ENCODE peak calls at places on chromosomes 5 and 9, in six cellular contexts. T is pancreas, M is astrocyte of the spinal cord, W is HepG2, G is Caco-2, X is neural crest cell. R is an unnamed sample.

GRCh38 chr5:82160948-82161347 is 117.2 kb downstream of the RPS23 start:
- DNase-seq in T (no peak), G (no peak), X (no peak), W (no peak), M (peak; percentile 40), R (no peak)

GRCh38 chr9:86036555-86036954 is 62.8 kb downstream of the GOLM1 start:
- DNase-seq in M (no peak), G (no peak), X (no peak), W (no peak), T (no peak), R (no peak)

GRCh38 chr5:28473531-28474107 is 1435.2 kb upstream of the CDH9 start:
- DNase-seq in G (no peak), M (peak; percentile 35), W (peak; percentile 23), X (no peak), T (no peak), R (no peak)

GRCh38 chr9:37944671-37945481 is 40.9 kb upstream of the SLC25A51 start:
- DNase-seq in W (no peak), M (peak; percentile 37), T (no peak), G (peak; percentile 89), X (no peak), R (no peak)

GRCh38 chr5:107519900-107520354 is 150.8 kb downstream of the EFNA5 start:
- DNase-seq in M (peak; percentile 34), T (no peak), X (no peak), G (no peak), W (no peak), R (no peak)

GRCh38 chr5:72379936-72380335 is 59.8 kb downstream of the PTCD2 start:
- DNase-seq in X (no peak), G (no peak), W (no peak), T (no peak), M (no peak), R (no peak)

GRCh38 chr5:32323741-32324140 is 11.0 kb upstream of the MTMR12 start:
- DNase-seq in W (no peak), X (no peak), G (no peak), M (no peak), T (no peak), R (no peak)

GRCh38 chr9:136274786-136275654 is 28.9 kb downstream of the CCDC187 start:
- DNase-seq in G (no peak), W (no peak), X (no peak), M (no peak), T (no peak), R (no peak)

GRCh38 chr5:119274024-119274766 is 81.6 kb upstream of the TNFAIP8 start:
- DNase-seq in G (peak; percentile 94), M (no peak), T (peak; percentile 69), W (peak; percentile 21), X (no peak), R (no peak)

GRCh38 chr9:89247431-89248370 is 63.3 kb upstream of the CKS2 start:
- DNase-seq in X (no peak), M (peak; percentile 2), T (no peak), W (no peak), G (no peak), R (no peak)

GRCh38 chr9:93308158-93308602 is 124.2 kb downstream of the WNK2 start:
- DNase-seq in W (no peak), T (peak; percentile 7), X (no peak), G (no peak), M (no peak), R (no peak)

GRCh38 chr9:87381050-87381711 is 116.5 kb upstream of the DAPK1 start:
- DNase-seq in W (peak; percentile 16), X (no peak), M (peak; percentile 25), T (no peak), G (no peak), R (no peak)

GRCh38 chr9:18683312-18683711 is 209.4 kb downstream of the ADAMTSL1 start:
- DNase-seq in M (no peak), T (no peak), G (no peak), W (no peak), X (no peak), R (no peak)

GRCh38 chr5:93428868-93429267 is 152.2 kb downstream of the NR2F1-AS1 start:
- DNase-seq in M (peak; percentile 46), X (no peak), T (no peak), G (no peak), W (no peak), R (no peak)

GRCh38 chr9:134066546-134066922 is 1.3 kb downstream of the BRD3 start:
- DNase-seq in M (no peak), X (no peak), T (no peak), G (peak; percentile 29), W (no peak), R (no peak)

GRCh38 chr5:157217289-157218024 is 36.8 kb downstream of the ITK start:
- DNase-seq in T (no peak), G (no peak), W (no peak), M (no peak), X (no peak), R (no peak)

GRCh38 chr9:127710204-127710805 is 3.5 kb downstream of the CFAP157 start:
- DNase-seq in W (no peak), M (no peak), T (no peak), X (no peak), G (no peak), R (no peak)

GRCh38 chr5:113034182-113034773 is 57.7 kb downstream of the DCP2 start:
- DNase-seq in M (peak; percentile 93), G (no peak), X (no peak), W (no peak), T (no peak), R (no peak)

GRCh38 chr5:149667827-149668122 is 62.3 kb upstream of the PPARGC1B start:
- DNase-seq in X (no peak), T (no peak), G (no peak), M (no peak), W (no peak), R (no peak)
- TF ChIP-seq CTCF in X (peak; percentile 18), T (no peak), G (no peak), M (no peak), W (no peak), R (peak; percentile 70)

GRCh38 chr5:172795401-172795977 is 24.5 kb upstream of the DUSP1 start:
- DNase-seq in T (peak; percentile 58), X (no peak), M (peak; percentile 98), W (no peak), G (no peak), R (no peak)
- TF ChIP-seq CTCF in T (no peak), X (no peak), M (no peak), W (no peak), G (no peak), R (no peak)

DNA sequence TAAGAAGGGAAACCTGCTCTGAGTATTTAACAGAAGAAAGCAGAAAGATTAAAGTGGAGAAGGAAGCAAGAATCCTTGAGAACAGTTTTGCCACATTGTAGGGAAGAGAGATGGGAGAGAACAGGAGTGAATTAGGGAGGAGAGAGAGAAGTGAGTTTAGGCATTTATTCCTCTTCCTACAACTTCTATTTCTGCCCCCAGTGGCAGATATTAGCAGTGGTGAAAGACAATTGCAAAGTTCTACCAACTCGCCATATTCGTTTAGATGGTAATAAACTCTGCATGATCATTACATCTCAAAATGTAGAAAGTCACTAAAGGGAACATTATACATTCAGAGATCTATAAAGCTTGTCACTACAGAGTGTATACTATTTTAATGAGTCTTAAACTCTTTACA is 440.1 kb upstream of the TRPC7 start:
- DNase-seq in W (no peak), M (no peak), X (no peak), T (no peak), G (no peak), R (no peak)
- TF ChIP-seq CTCF in W (no peak), M (peak; percentile 20), X (peak; percentile 30), T (no peak), G (peak; percentile 33), R (no peak)

DNA sequence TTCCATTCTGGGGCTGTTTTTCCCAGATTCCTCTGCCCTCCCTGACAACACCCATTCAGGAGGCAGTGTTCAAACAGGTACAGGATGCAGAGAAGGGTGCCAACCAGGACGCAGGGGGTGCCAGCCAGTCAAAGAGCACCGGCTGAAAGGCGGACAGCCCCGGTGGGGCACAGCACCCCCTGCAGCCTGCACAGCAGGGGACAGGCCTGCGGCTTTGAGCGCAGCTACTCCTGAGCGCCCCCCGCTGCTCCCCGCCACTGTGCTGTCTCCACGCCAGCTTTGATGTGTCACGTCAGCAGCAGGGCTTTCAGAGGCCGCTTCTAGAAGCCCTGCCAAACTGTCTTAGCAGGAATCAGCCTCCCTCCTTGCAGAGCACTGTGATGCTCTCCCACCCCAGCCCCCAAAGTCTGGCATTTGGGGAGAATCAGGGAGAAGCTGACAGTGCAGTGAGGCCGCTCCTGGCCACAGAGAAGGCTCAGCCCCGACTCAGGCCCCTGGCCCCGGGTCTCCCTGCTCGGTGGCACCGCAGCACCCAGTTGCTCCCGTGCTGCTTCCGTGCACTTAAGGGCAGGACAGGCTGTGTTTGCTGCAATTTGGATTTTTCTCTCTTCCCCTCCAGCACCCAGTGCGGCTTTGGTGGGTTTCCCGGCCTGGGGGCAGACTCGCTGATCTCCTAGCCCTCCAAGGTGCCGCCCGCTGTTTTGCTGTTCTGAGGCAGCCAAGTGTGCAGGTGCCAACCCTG is 20.3 kb downstream of the AK8 start:
- DNase-seq in M (peak; percentile 46), W (no peak), G (no peak), X (no peak), T (no peak), R (peak; percentile 31)
- TF ChIP-seq CTCF in M (no peak), W (no peak), G (peak; percentile 16), X (peak; percentile 13), T (no peak), R (no peak)

GRCh38 chr5:15683332-15683731 is 183.4 kb downstream of the FBXL7 start:
- DNase-seq in G (peak; percentile 41), T (no peak), W (peak; percentile 2), M (no peak), X (no peak), R (peak; percentile 63)
- TF ChIP-seq CTCF in G (peak; percentile 47), T (no peak), W (peak; percentile 19), M (no peak), X (peak; percentile 43), R (no peak)

GRCh38 chr5:103582364-103582763 is 19.8 kb upstream of the NUDT12 start:
- DNase-seq in W (peak; percentile 35), G (no peak), T (peak; percentile 31), X (peak; percentile 43), M (peak; percentile 55), R (peak; percentile 31)

GRCh38 chr5:103589416-103590175 is 27.0 kb upstream of the NUDT12 start:
- DNase-seq in W (no peak), G (no peak), X (no peak), M (peak; percentile 32), T (no peak), R (no peak)

GRCh38 chr5:103587185-103587748 is 24.7 kb upstream of the NUDT12 start:
- DNase-seq in G (no peak), X (no peak), M (peak; percentile 59), T (no peak), W (peak; percentile 9), R (no peak)
- TF ChIP-seq CTCF in G (peak; percentile 30), X (peak; percentile 78), M (peak; percentile 46), T (peak; percentile 38), W (peak; percentile 28), R (peak; percentile 49)